ENCODE peak calls at places on chromosomes 3 and 15, in eight cellular contexts. F is MCF 10A; M is CD4-positive, alpha-beta T cell; V is epithelial cell of proximal tubule; L is stomach; Y is endothelial cell; A is cardiac fibroblast; S is AG04449. J is an unnamed sample.

GRCh38 chr15:51024735-51025453 is 69.8 kb downstream of the TNFAIP8L3 start:
- DNase-seq in V (no peak), L (no peak), M (no peak), F (peak; percentile 89), S (no peak), Y (no peak), A (peak; percentile 63), J (no peak)

GRCh38 chr15:45276851-45277250 is 24.8 kb downstream of the SLC28A2 start:
- DNase-seq in A (peak; percentile 32), V (no peak), M (no peak), Y (no peak), F (peak; percentile 51), L (no peak), S (no peak), J (peak; percentile 2)

GRCh38 chr3:10283638-10284037 is 9.1 kb downstream of the GHRL start:
- DNase-seq in Y (no peak), A (no peak), L (peak; percentile 90), F (peak; percentile 55), S (no peak), V (no peak), M (no peak), J (no peak)

GRCh38 chr3:156150434-156151066 is 30.2 kb downstream of the KCNAB1 start:
- DNase-seq in L (peak; percentile 54), V (peak; percentile 6), Y (peak; percentile 55), S (peak; percentile 16), F (peak; percentile 62), A (peak; percentile 84), M (peak; percentile 23), J (peak; percentile 40)

GRCh38 chr3:24952388-24952787 is 457.7 kb upstream of the THRB start:
- DNase-seq in M (no peak), A (no peak), L (no peak), V (no peak), Y (no peak), S (no peak), F (no peak), J (no peak)

GRCh38 chr3:49715611-49716121 is 3.8 kb downstream of the AMIGO3 start:
- DNase-seq in F (no peak), M (no peak), Y (no peak), L (no peak), A (no peak), V (no peak), S (no peak), J (no peak)

GRCh38 chr3:177536873-177537272 is 339.6 kb upstream of the TBL1XR1 start:
- DNase-seq in S (no peak), A (no peak), L (no peak), F (no peak), M (no peak), Y (no peak), V (no peak), J (no peak)

GRCh38 chr15:40918146-40918798 is 10.9 kb upstream of the DLL4 start:
- DNase-seq in L (no peak), M (no peak), V (no peak), A (no peak), S (no peak), Y (no peak), F (no peak), J (no peak)

GRCh38 chr3:51974963-51975856 is at the start of gene ABHD14A:
- DNase-seq in F (peak; percentile 72), S (no peak), Y (peak; percentile 64), A (peak; percentile 74), L (peak; percentile 78), V (no peak), M (peak; percentile 51), J (no peak)

GRCh38 chr3:34919025-34919424 is 720.3 kb upstream of the ARPP21 start:
- DNase-seq in Y (no peak), V (no peak), L (no peak), A (no peak), M (no peak), S (no peak), F (no peak), J (no peak)

GRCh38 chr3:61331937-61332590 is 80.8 kb upstream of the FHIT start:
- DNase-seq in A (no peak), Y (no peak), M (no peak), V (peak; percentile 3), F (no peak), S (no peak), L (no peak), J (no peak)

GRCh38 chr3:151316267-151316991 is at the start of gene GPR87:
- DNase-seq in M (no peak), A (no peak), V (peak; percentile 67), F (peak; percentile 90), L (no peak), Y (no peak), S (no peak), J (no peak)

GRCh38 chr3:69212411-69213160 is 90.2 kb upstream of the LMOD3 start:
- DNase-seq in F (peak; percentile 86), L (no peak), S (peak; percentile 44), M (no peak), V (no peak), A (peak; percentile 81), Y (no peak), J (no peak)

GRCh38 chr15:89129816-89130134 is 41.5 kb downstream of the ABHD2 start:
- DNase-seq in L (no peak), S (no peak), Y (no peak), F (no peak), V (no peak), M (no peak), A (no peak), J (no peak)

GRCh38 chr3:107404727-107405519 is 27.7 kb downstream of the CCDC54 start:
- DNase-seq in A (peak; percentile 54), S (peak; percentile 73), Y (no peak), L (no peak), M (no peak), F (peak; percentile 28), V (peak; percentile 13), J (no peak)

GRCh38 chr3:186255703-186256331 is 106.2 kb downstream of the DGKG start:
- DNase-seq in Y (peak; percentile 39), M (no peak), F (peak; percentile 14), L (peak; percentile 53), V (no peak), A (no peak), S (no peak), J (no peak)

GRCh38 chr3:59258591-59258990 is 208.8 kb upstream of the CFAP20DC start:
- DNase-seq in L (no peak), A (no peak), F (no peak), Y (no peak), S (no peak), M (no peak), V (no peak), J (no peak)

GRCh38 chr3:178901204-178901603 is 170.4 kb downstream of the ZMAT3 start:
- DNase-seq in M (no peak), A (no peak), L (no peak), Y (no peak), S (no peak), F (no peak), V (no peak), J (no peak)

DNA sequence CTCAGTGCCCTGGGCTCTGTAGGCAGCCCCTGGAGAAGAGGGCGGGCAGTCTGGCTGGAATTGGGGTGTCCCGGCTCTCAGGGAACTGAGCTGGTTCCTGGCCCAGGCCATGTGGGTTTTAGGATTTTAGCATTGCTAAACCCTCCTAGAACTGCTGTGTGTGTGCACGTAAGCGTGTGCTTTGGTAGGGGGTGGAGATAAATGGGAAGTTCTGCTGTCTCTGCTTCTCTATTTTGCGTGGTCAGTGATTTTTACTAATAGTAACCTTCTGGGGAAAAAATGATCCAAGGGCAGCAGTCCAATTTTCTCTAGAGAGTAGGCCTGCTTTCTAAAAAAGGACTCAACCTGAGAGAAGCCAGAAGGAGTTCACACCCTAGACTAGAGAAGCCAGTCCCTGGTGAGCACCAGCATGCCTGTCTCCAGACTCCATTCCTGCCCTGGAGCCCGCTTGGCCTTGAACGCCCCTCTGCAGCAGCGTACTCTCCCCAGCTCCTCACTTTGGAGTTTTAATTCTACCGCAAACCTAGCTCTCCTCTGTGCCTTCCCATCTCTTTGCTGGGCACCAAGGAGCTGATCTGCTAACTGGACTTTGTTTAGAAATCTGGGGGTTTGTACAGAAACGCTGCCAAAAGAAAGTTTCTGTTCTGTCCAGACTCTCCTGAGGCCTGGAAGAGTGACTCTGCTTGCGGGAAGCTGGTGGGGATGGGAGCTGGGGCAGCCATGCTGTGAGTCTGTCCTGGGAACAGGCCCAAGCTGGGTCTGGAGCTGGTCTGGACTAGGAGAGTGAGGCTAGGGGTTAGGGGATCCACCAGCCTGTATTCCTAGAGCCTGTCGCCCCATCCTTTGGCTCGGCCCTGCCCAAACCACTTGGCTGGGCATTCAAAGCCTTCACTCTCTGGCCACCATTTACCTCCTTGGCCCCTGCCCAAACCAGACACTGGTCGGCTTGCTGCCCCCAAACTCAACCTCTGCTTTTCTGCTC is 19.7 kb downstream of the CORO2B start:
- DNase-seq in A (no peak), M (no peak), F (no peak), S (no peak), L (no peak), V (no peak), Y (no peak), J (peak; percentile 61)
- TF ChIP-seq CTCF in A (no peak), M (no peak), F (no peak), S (no peak), L (no peak), V (no peak), Y (no peak), J (no peak)

DNA sequence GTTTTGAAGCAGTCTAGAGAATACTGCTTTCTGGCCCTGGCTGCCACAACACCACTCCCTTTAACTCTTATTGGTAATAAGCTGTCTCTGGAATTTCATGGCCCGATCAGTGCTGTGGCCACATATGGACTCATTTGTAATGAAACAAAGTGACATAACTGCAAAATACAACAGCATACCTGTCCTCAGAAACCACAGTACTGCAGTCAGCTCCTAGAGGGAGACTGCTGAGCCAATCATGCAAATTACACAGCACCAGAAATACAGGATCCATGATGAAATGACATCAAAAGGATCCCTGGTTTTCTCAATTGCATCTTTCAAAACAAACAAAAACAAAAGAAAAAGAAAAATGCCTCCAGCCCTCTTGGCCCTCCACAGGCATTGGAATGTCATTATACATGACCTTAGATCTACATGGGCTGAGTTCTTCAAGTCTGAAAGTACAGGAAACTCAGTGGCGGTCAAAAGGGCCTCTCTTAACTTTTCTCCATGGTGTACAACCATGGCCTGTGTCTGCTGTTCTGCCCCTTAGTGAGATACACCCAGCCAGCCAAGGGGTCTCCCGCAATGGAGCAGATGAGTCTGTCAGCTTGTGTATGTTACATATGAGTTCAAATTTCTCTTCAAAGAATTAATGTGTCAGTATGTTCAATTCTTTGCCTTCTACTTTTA is 24.9 kb upstream of the KBTBD12 start:
- DNase-seq in Y (no peak), S (no peak), M (no peak), A (no peak), L (no peak), V (peak; percentile 23), F (no peak), J (no peak)
- TF ChIP-seq CTCF in Y (no peak), S (no peak), M (no peak), A (peak; percentile 1), L (no peak), V (no peak), F (no peak), J (no peak)

DNA sequence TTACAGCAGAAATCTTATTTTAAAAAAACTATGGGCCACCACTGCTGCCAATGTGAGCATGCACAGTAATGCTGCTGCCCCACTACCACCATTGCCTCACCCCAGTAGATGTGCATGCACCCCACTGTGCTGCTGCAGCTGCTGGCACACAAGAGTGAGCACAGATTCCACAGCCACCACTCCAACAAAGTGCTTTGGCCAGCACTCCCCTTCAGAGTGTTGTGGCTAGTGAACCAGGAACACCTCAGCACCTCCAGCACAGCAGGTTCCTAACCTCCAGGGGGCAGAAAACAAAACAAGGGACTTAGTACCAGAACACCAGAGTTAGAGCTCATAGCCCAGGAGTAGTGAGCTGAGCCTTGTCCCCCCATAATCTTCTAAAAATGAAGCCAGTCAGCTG is 629.6 kb downstream of the PYDC2 start:
- DNase-seq in L (no peak), V (peak; percentile 66), M (no peak), A (no peak), Y (peak; percentile 10), F (peak; percentile 15), S (no peak), J (no peak)
- TF ChIP-seq CTCF in L (no peak), V (peak; percentile 71), M (no peak), A (no peak), Y (no peak), F (no peak), S (no peak), J (no peak)

GRCh38 chr3:46908294-46908985 is 30.9 kb downstream of the PTH1R start:
- DNase-seq in A (peak; percentile 90), L (no peak), M (no peak), F (peak; percentile 61), S (peak; percentile 46), V (no peak), Y (no peak), J (no peak)
- TF ChIP-seq CTCF in A (no peak), L (peak; percentile 22), M (no peak), F (peak; percentile 26), S (no peak), V (peak; percentile 53), Y (no peak), J (peak; percentile 41)

J was measured in AG09319.